ENCODE peak calls at places on chromosome 1, in four cellular contexts. T is heart left ventricle, O is sigmoid colon, L is HuH-7. A is an unnamed sample.

GRCh38 chr1:208684192-208684591 is 440.0 kb upstream of the PLXNA2 start:
- DNase-seq in O (no peak), L (no peak), T (no peak), A (no peak)

GRCh38 chr1:228339766-228340685 is 66.6 kb downstream of the TRIM11 start:
- DNase-seq in T (peak), O (peak), L (no peak), A (no peak)

GRCh38 chr1:64093941-64094340 is 109.5 kb upstream of the UBE2U start:
- DNase-seq in O (no peak), L (no peak), T (no peak), A (no peak)

GRCh38 chr1:170665625-170666024 is 1.7 kb downstream of the PRRX1 start:
- DNase-seq in L (no peak), T (peak), O (no peak), A (no peak)

GRCh38 chr1:82387070-82387366 is 586.3 kb downstream of the ADGRL2 start:
- DNase-seq in L (no peak), T (no peak), O (no peak), A (no peak)

GRCh38 chr1:147600119-147601111 is 59.1 kb downstream of the BCL9 start:
- DNase-seq in L (peak), O (peak), T (no peak), A (no peak)

GRCh38 chr1:158930504-158930903 is 848 bp upstream of the PYHIN1 start:
- DNase-seq in L (no peak), O (no peak), T (no peak), A (peak)

GRCh38 chr1:239757711-239758110 is 334.0 kb upstream of the FMN2 start:
- DNase-seq in L (no peak), T (no peak), O (no peak), A (no peak)

GRCh38 chr1:85650645-85651044 is 57.6 kb downstream of the ZNHIT6 start:
- DNase-seq in O (no peak), L (no peak), T (no peak), A (no peak)

GRCh38 chr1:20891091-20891490 is 104.0 kb upstream of the HP1BP3 start:
- DNase-seq in T (no peak), O (no peak), L (no peak), A (no peak)

GRCh38 chr1:156608981-156609380 is 7.7 kb upstream of the GPATCH4 start:
- DNase-seq in O (no peak), L (peak), T (no peak), A (no peak)

GRCh38 chr1:243745361-243745760 is 104.7 kb downstream of the AKT3 start:
- DNase-seq in L (no peak), T (no peak), O (no peak), A (no peak)

GRCh38 chr1:35883681-35884155 is 709 bp downstream of the AGO1 start:
- DNase-seq in T (peak), O (peak), L (peak), A (peak)

GRCh38 chr1:232273071-232273470 is 356.9 kb downstream of the SIPA1L2 start:
- DNase-seq in O (no peak), T (no peak), L (no peak), A (no peak)

GRCh38 chr1:50750021-50750619 is 209.9 kb downstream of the FAF1 start:
- DNase-seq in L (no peak), T (no peak), O (no peak), A (no peak)

GRCh38 chr1:45785583-45785982 is 17.8 kb upstream of the MAST2 start:
- DNase-seq in L (no peak), O (no peak), T (no peak), A (no peak)

GRCh38 chr1:70353641-70354331 is 736 bp downstream of the ANKRD13C start:
- DNase-seq in O (no peak), T (peak), L (no peak), A (peak)

GRCh38 chr1:151994956-151995355 is 1.3 kb upstream of the S100A10 start:
- DNase-seq in L (no peak), T (no peak), O (no peak), A (no peak)

GRCh38 chr1:61606448-61607312 is 118.3 kb downstream of the TM2D1 start:
- DNase-seq in O (peak), T (peak), L (no peak), A (peak)

GRCh38 chr1:245046764-245047163 is 108.0 kb upstream of the KIF26B start:
- DNase-seq in L (no peak), O (no peak), T (no peak), A (no peak)

GRCh38 chr1:26358411-26359384 is 4.8 kb upstream of the CRYBG2 start:
- DNase-seq in T (no peak), L (peak), O (no peak), A (peak)

GRCh38 chr1:94544706-94545490 is 3.3 kb upstream of the F3 start:
- DNase-seq in O (no peak), L (no peak), T (no peak), A (no peak)

GRCh38 chr1:155893389-155894142 is 17.6 kb downstream of the RIT1 start:
- DNase-seq in O (no peak), L (no peak), T (no peak), A (no peak)

GRCh38 chr1:68478662-68479061 is 18.2 kb downstream of the DEPDC1 start:
- DNase-seq in O (no peak), T (no peak), L (no peak), A (no peak)

GRCh38 chr1:41361495-41362356 is 492 bp downstream of the FOXO6 start:
- DNase-seq in T (no peak), O (no peak), L (peak), A (no peak)